ENCODE peak calls at places on chromosomes 12 and 14, in eight cellular contexts. L, G, I, B, D, A, T and W are unnamed samples.

GRCh38 chr12:48122065-48122834 is 3.1 kb downstream of the PFKM start:
- DNase-seq in L (no peak), G (no peak), I (no peak), B (no peak), D (no peak), A (no peak), T (no peak), W (no peak)

GRCh38 chr12:24911284-24911791 is 37.6 kb downstream of the BCAT1 start:
- DNase-seq in L (peak), G (no peak), I (peak), B (no peak), D (no peak), A (no peak), T (no peak), W (no peak)

GRCh38 chr14:79947440-79947839 is 263.9 kb downstream of the DIO2 start:
- DNase-seq in L (no peak), G (no peak), I (no peak), B (no peak), D (no peak), A (no peak), T (no peak), W (no peak)

GRCh38 chr12:56658921-56659320 is 13.1 kb upstream of the ATP5F1B start:
- DNase-seq in L (no peak), G (no peak), I (no peak), B (no peak), D (no peak), A (no peak), T (no peak), W (no peak)

GRCh38 chr14:56752428-56752827 is 57.9 kb downstream of the OTX2 start:
- DNase-seq in L (no peak), G (no peak), I (no peak), B (no peak), D (no peak), A (no peak), T (no peak), W (no peak)

GRCh38 chr14:58501214-58501816 is 73.8 kb downstream of the KIAA0586 start:
- DNase-seq in L (peak), G (peak), I (peak), B (no peak), D (peak), A (no peak), T (no peak), W (no peak)

GRCh38 chr14:77023001-77023996 is 5.2 kb downstream of the IRF2BPL start:
- DNase-seq in L (no peak), G (no peak), I (no peak), B (peak), D (peak), A (no peak), T (no peak), W (no peak)

GRCh38 chr14:90368946-90369721 is 27.7 kb upstream of the CALM1 start:
- DNase-seq in L (no peak), G (no peak), I (no peak), B (no peak), D (no peak), A (no peak), T (no peak), W (no peak)

GRCh38 chr12:12890815-12891645 is at the start of gene GPRC5A:
- DNase-seq in L (peak), G (peak), I (peak), B (peak), D (peak), A (peak), T (peak), W (peak)

GRCh38 chr12:108728820-108729611 is 2.3 kb downstream of the CORO1C start:
- DNase-seq in L (no peak), G (no peak), I (no peak), B (no peak), D (no peak), A (no peak), T (no peak), W (no peak)